ENCODE peak calls at places on chromosomes 1 and 21, in seven cellular contexts. C is lung; X is SJSA1; F is CD4-positive, CD25-positive, alpha-beta regulatory T cell; Z is heart left ventricle; R is CD8-positive, alpha-beta memory T cell; I is NT2/D1. U is an unnamed sample.

GRCh38 chr1:165225650-165226049 is 130.9 kb downstream of the LMX1A start:
- DNase-seq in C (no peak), X (no peak), F (no peak), Z (no peak), R (no peak), I (no peak), U (no peak)

GRCh38 chr1:77407738-77408375 is 126.0 kb downstream of the AK5 start:
- DNase-seq in C (no peak), X (peak; percentile 11), F (no peak), Z (no peak), R (no peak), I (no peak), U (no peak)

GRCh38 chr1:113035086-113035485 is 37.9 kb upstream of the LRIG2 start:
- DNase-seq in C (no peak), X (no peak), F (no peak), Z (no peak), R (no peak), I (no peak), U (no peak)

GRCh38 chr1:17013598-17014320 is 2.0 kb upstream of the ATP13A2 start:
- DNase-seq in C (peak; percentile 35), X (peak; percentile 23), F (no peak), Z (no peak), R (no peak), I (no peak), U (peak; percentile 25)

GRCh38 chr1:78006491-78006890 is 1.8 kb downstream of the DNAJB4 start:
- DNase-seq in C (no peak), X (no peak), F (no peak), Z (no peak), R (no peak), I (no peak), U (no peak)

GRCh38 chr1:69673301-69673700 is 105.6 kb downstream of the LRRC7 start:
- DNase-seq in C (no peak), X (no peak), F (no peak), Z (no peak), R (no peak), I (no peak), U (no peak)

GRCh38 chr1:9438431-9439073 is 100.7 kb upstream of the SLC25A33 start:
- DNase-seq in C (peak; percentile 58), X (peak; percentile 91), F (no peak), Z (peak; percentile 46), R (no peak), I (no peak), U (peak; percentile 31)

GRCh38 chr1:173100476-173101107 is 49.9 kb upstream of the TNFSF18 start:
- DNase-seq in C (no peak), X (no peak), F (no peak), Z (no peak), R (no peak), I (no peak), U (no peak)

GRCh38 chr1:180973360-180973759 is 49.3 kb downstream of the STX6 start:
- DNase-seq in C (no peak), X (no peak), F (no peak), Z (no peak), R (no peak), I (no peak), U (no peak)

GRCh38 chr1:245108251-245108650 is 46.5 kb upstream of the KIF26B start:
- DNase-seq in C (no peak), X (no peak), F (no peak), Z (no peak), R (no peak), I (no peak), U (no peak)

GRCh38 chr1:42055061-42055460 is 98.1 kb upstream of the GUCA2B start:
- DNase-seq in C (no peak), X (peak; percentile 62), F (no peak), Z (no peak), R (no peak), I (no peak), U (no peak)

GRCh38 chr21:44846485-44847260 is 26.8 kb downstream of the PTTG1IP start:
- DNase-seq in C (peak; percentile 50), X (no peak), F (no peak), Z (peak; percentile 59), R (no peak), I (no peak), U (no peak)

GRCh38 chr1:224380003-224380402 is 23.3 kb downstream of the CNIH4 start:
- DNase-seq in C (no peak), X (no peak), F (peak; percentile 39), Z (no peak), R (peak; percentile 57), I (no peak), U (no peak)

GRCh38 chr1:236395780-236396664 is 1.9 kb downstream of the EDARADD start:
- DNase-seq in C (no peak), X (no peak), F (no peak), Z (no peak), R (no peak), I (no peak), U (peak; percentile 88)

GRCh38 chr1:215426101-215426500 is 141.0 kb upstream of the KCTD3 start:
- DNase-seq in C (no peak), X (no peak), F (no peak), Z (no peak), R (no peak), I (no peak), U (no peak)

DNA sequence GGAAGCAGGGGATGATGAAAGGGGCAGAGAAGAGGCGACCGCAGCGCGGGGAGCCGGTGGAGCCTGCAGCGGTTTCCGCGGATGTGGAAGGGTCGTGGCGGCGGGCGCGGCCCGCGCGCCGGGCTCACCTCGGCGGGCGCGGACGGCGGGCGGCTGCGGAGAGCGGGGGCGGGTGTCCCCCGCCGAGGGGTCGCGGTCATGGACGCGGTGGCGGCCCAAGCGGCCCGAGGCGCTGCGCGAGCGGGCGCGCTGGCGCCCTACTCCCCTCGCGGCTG is 571 bp downstream of the LPGAT1 start:
- DNase-seq in C (no peak), X (no peak), F (peak; percentile 24), Z (no peak), R (no peak), I (peak; percentile 18), U (no peak)
- H3K4me3 ChIP-seq in C (peak overlapping the region; percentile 85), X (peak overlapping the region; percentile 89), F (peak overlapping the region; percentile 64), Z (peak overlapping the region; percentile 83), R (no peak overlapping the region), I (peak overlapping the region; percentile 71), U (peak overlapping the region; percentile 63)

GRCh38 chr1:25046194-25046532 is 116.1 kb upstream of the RUNX3 start:
- DNase-seq in C (no peak), X (no peak), F (no peak), Z (no peak), R (no peak), I (no peak), U (no peak)

GRCh38 chr1:25042876-25043580 is 113.0 kb upstream of the RUNX3 start:
- DNase-seq in C (no peak), X (no peak), F (no peak), Z (no peak), R (peak; percentile 15), I (no peak), U (no peak)

GRCh38 chr1:25048728-25049127 is 118.7 kb upstream of the RUNX3 start:
- DNase-seq in C (no peak), X (no peak), F (no peak), Z (no peak), R (no peak), I (no peak), U (no peak)

GRCh38 chr1:25047506-25048240 is 117.6 kb upstream of the RUNX3 start:
- DNase-seq in C (no peak), X (no peak), F (no peak), Z (no peak), R (no peak), I (no peak), U (no peak)

GRCh38 chr1:25045480-25046193 is 115.6 kb upstream of the RUNX3 start:
- DNase-seq in C (no peak), X (no peak), F (no peak), Z (no peak), R (no peak), I (no peak), U (no peak)
- H3K27me3 ChIP-seq in C (no peaks in the 10 kb centered on the region), X (no peaks in the 10 kb centered on the region), F (no peaks in the 10 kb centered on the region), Z (no peaks in the 10 kb centered on the region), R (no peaks in the 10 kb centered on the region), I (no peaks in the 10 kb centered on the region), U (no peaks in the 10 kb centered on the region)

GRCh38 chr1:94202241-94202640 is 35.1 kb downstream of the ARHGAP29 start:
- DNase-seq in C (no peak), X (no peak), F (no peak), Z (no peak), R (no peak), I (no peak), U (no peak)

GRCh38 chr1:94207695-94208094 is 29.7 kb downstream of the ARHGAP29 start:
- DNase-seq in C (no peak), X (no peak), F (no peak), Z (no peak), R (no peak), I (no peak), U (no peak)

GRCh38 chr1:94209425-94209824 is 28.0 kb downstream of the ARHGAP29 start:
- DNase-seq in C (no peak), X (no peak), F (no peak), Z (no peak), R (no peak), I (no peak), U (no peak)

GRCh38 chr1:94209982-94210381 is 27.4 kb downstream of the ARHGAP29 start:
- DNase-seq in C (no peak), X (no peak), F (no peak), Z (no peak), R (no peak), I (no peak), U (no peak)

GRCh38 chr1:94205639-94206038 is 31.7 kb downstream of the ARHGAP29 start:
- DNase-seq in C (no peak), X (no peak), F (no peak), Z (no peak), R (no peak), I (no peak), U (no peak)
- H3K36me3 ChIP-seq in C (peaks cover 12% of the 10 kb centered on the region), X (peaks cover 60% of the 10 kb centered on the region), F (no peaks in the 10 kb centered on the region), Z (peaks cover 89% of the 10 kb centered on the region), R (no peaks in the 10 kb centered on the region), I (peaks cover 30% of the 10 kb centered on the region), U (no peaks in the 10 kb centered on the region)

GRCh38 chr1:75233302-75233929 is 99.2 kb downstream of the LHX8 start:
- DNase-seq in C (no peak), X (peak; percentile 18), F (peak; percentile 9), Z (no peak), R (no peak), I (peak; percentile 46), U (peak; percentile 2)
- H3K4me3 ChIP-seq in C (no peak overlapping the region), X (no peak overlapping the region), F (no peak overlapping the region), Z (no peak overlapping the region), R (no peak overlapping the region), I (no peak overlapping the region), U (no peak overlapping the region)

GRCh38 chr21:35326677-35327076 is 277.6 kb upstream of the RUNX1 start:
- DNase-seq in C (no peak), X (no peak), F (no peak), Z (no peak), R (no peak), I (no peak), U (no peak)
- H3K27me3 ChIP-seq in C (no peaks in the 10 kb centered on the region), X (no peaks in the 10 kb centered on the region), F (no peaks in the 10 kb centered on the region), Z (no peaks in the 10 kb centered on the region), R (no peaks in the 10 kb centered on the region), I (no peaks in the 10 kb centered on the region), U (no peaks in the 10 kb centered on the region)

GRCh38 chr1:35407743-35408142 is 139.2 kb downstream of the ZMYM4 start:
- DNase-seq in C (no peak), X (no peak), F (no peak), Z (no peak), R (no peak), I (no peak), U (no peak)
- H3K36me3 ChIP-seq in C (peaks cover 26% of the 10 kb centered on the region), X (peaks cover 43% of the 10 kb centered on the region), F (peaks cover 47% of the 10 kb centered on the region), Z (peaks cover 86% of the 10 kb centered on the region), R (peaks cover 32% of the 10 kb centered on the region), I (peaks cover 50% of the 10 kb centered on the region), U (peaks cover 8% of the 10 kb centered on the region)